ENCODE peak calls at places on chromosomes 16 and 17, in five cellular contexts. V, L, N, U and G are unnamed samples. For H3K27me3 and H3K36me3, the result is how much of the 10 kb centered on the place peaks cover.

GRCh38 chr16:22734313-22734869 is 79.6 kb upstream of the HS3ST2 start:
- DNase-seq in V (no peak), L (no peak), N (no peak), U (no peak), G (no peak)

GRCh38 chr17:1755252-1755992 is 6.4 kb upstream of the SERPINF1 start:
- DNase-seq in V (no peak), L (no peak), N (no peak), U (no peak), G (peak)

GRCh38 chr17:72884066-72884465 is 208.4 kb downstream of the SLC39A11 start:
- DNase-seq in V (no peak), L (no peak), N (no peak), U (no peak), G (no peak)

GRCh38 chr17:43531955-43532354 is 14.2 kb downstream of the ETV4 start:
- DNase-seq in V (no peak), L (no peak), N (no peak), U (no peak), G (no peak)

GRCh38 chr17:82752371-82753200 is 721 bp downstream of the TBCD start:
- DNase-seq in V (no peak), L (peak), N (no peak), U (peak), G (peak)

GRCh38 chr17:17019430-17019762 is 22.9 kb upstream of the MPRIP start:
- DNase-seq in V (no peak), L (no peak), N (no peak), U (no peak), G (no peak)

GRCh38 chr17:9298776-9299295 is 276.8 kb downstream of the STX8 start:
- DNase-seq in V (no peak), L (no peak), N (no peak), U (no peak), G (no peak)

GRCh38 chr17:39963826-39964225 is 1.0 kb downstream of the GSDMA start:
- DNase-seq in V (no peak), L (no peak), N (peak), U (no peak), G (no peak)

GRCh38 chr17:253091-253846 is 71.8 kb upstream of the DOC2B start:
- DNase-seq in V (no peak), L (no peak), N (no peak), U (no peak), G (no peak)

GRCh38 chr16:67017451-67017750 is 11.5 kb upstream of the CBFB start:
- DNase-seq in V (no peak), L (no peak), N (no peak), U (no peak), G (peak)

GRCh38 chr16:53495325-53495724 is 7.7 kb downstream of the AKTIP start:
- DNase-seq in V (no peak), L (no peak), N (no peak), U (no peak), G (peak)

GRCh38 chr17:73340093-73340596 is 28.3 kb upstream of the CDC42EP4 start:
- DNase-seq in V (no peak), L (peak), N (no peak), U (no peak), G (no peak)

GRCh38 chr16:75476817-75477216 is 12.3 kb upstream of the TMEM170A start:
- DNase-seq in V (no peak), L (no peak), N (no peak), U (no peak), G (no peak)

GRCh38 chr17:40479754-40480480 is 21.5 kb downstream of the TNS4 start:
- DNase-seq in V (no peak), L (no peak), N (no peak), U (no peak), G (no peak)

GRCh38 chr16:3086596-3087242 is 12.4 kb downstream of the ZSCAN10 start:
- DNase-seq in V (no peak), L (peak), N (no peak), U (no peak), G (peak)

GRCh38 chr17:9115446-9116265 is 94.3 kb downstream of the NTN1 start:
- DNase-seq in V (no peak), L (peak), N (peak), U (peak), G (peak)

GRCh38 chr17:3447625-3448024 is 14.0 kb upstream of the OR1E2 start:
- DNase-seq in V (no peak), L (peak), N (no peak), U (no peak), G (peak)

GRCh38 chr17:50056217-50056960 is 479 bp downstream of the ITGA3 start:
- DNase-seq in V (peak), L (peak), N (peak), U (peak), G (peak)

GRCh38 chr16:83458612-83459011 is 349.2 kb upstream of the HSBP1 start:
- DNase-seq in V (no peak), L (peak), N (no peak), U (no peak), G (no peak)

GRCh38 chr16:37511-37910 is 15.9 kb downstream of the POLR3K start:
- DNase-seq in V (no peak), L (peak), N (no peak), U (no peak), G (no peak)

GRCh38 chr17:45223541-45224528 is 2.1 kb downstream of the FMNL1 start:
- DNase-seq in V (peak), L (no peak), N (no peak), U (no peak), G (peak)

GRCh38 chr16:64997121-64997520 is 124.7 kb downstream of the CDH11 start:
- DNase-seq in V (no peak), L (no peak), N (no peak), U (no peak), G (no peak)

GRCh38 chr17:2266045-2266864 is 37.3 kb downstream of the SMG6 start:
- DNase-seq in V (peak), L (no peak), N (peak), U (no peak), G (no peak)

GRCh38 chr17:50071692-50072091 is 15.8 kb downstream of the ITGA3 start:
- DNase-seq in V (no peak), L (no peak), N (no peak), U (no peak), G (no peak)

GRCh38 chr16:56364865-56365264 is 60.5 kb downstream of the AMFR start:
- DNase-seq in V (no peak), L (no peak), N (no peak), U (no peak), G (no peak)

GRCh38 chr16:73066927-73067670 is 19.2 kb upstream of the ZFHX3 start:
- DNase-seq in V (no peak), L (peak), N (no peak), U (no peak), G (peak)
- H3K4me3 ChIP-seq in V (no peak), L (no peak), N (no peak), U (no peak), G (peak)

GRCh38 chr17:8069587-8069860 is 18.0 kb downstream of the ALOX12B start:
- DNase-seq in V (no peak), L (no peak), N (no peak), U (no peak), G (no peak)
- H3K27me3 ChIP-seq in V (under half), L (half or more), N (under half), U (under half), G (half or more)

GRCh38 chr17:41688641-41689496 is at the start of gene EIF1:
- DNase-seq in V (peak), L (peak), N (peak), U (peak), G (peak)

GRCh38 chr17:41690497-41690896 is 1.8 kb downstream of the EIF1 start:
- DNase-seq in V (no peak), L (no peak), N (no peak), U (no peak), G (no peak)

GRCh38 chr17:41692722-41693521 is 4.2 kb downstream of the EIF1 start:
- DNase-seq in V (no peak), L (no peak), N (no peak), U (no peak), G (no peak)

GRCh38 chr17:41689497-41690299 is 1.0 kb downstream of the EIF1 start:
- DNase-seq in V (peak), L (peak), N (peak), U (no peak), G (no peak)

DNA sequence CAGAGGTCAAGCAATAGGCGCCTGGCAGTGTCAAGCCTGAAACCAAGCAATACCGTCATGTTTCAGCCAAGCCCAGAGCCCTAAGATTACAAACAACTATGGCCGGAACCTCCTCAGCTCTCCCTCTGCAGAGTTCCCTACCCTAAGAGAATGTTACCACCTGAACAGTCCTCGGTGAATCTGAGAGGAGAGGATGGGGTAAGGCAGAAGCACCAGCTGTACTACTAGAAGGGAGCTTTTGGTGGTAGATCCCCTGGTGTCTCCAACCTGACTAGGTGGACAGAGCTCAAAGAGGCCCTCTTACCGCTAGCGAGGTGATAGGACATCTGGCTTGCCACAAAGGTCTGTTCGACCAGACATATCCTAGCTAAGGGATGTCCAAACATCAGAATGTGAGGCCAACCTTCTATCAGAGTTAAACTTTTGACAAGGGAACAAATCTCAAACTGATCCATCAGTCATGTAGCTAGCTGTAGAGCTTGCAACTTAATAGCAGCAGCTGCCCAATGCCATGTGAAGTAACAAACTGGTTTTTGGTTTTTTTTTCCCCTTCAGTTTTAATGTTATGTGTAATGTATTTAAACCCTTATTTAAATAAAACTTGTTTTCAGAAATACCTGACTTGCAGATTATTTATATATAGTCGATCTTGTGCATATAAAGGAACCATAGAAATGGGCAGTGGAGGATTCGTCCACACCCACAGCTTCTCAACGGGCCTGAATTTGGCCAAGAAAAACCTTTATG is 2.5 kb downstream of the EIF1 start:
- DNase-seq in V (peak), L (no peak), N (no peak), U (no peak), G (no peak)
- H3K36me3 ChIP-seq in V (half or more), L (under half), N (half or more), U (half or more), G (under half)

GRCh38 chr16:30088237-30088831 is 3.4 kb downstream of the TBX6 start:
- DNase-seq in V (no peak), L (no peak), N (no peak), U (no peak), G (no peak)

GRCh38 chr16:30091474-30092372 is at the start of gene TBX6:
- DNase-seq in V (peak), L (peak), N (peak), U (peak), G (peak)

GRCh38 chr16:30088832-30089624 is 2.7 kb downstream of the TBX6 start:
- DNase-seq in V (no peak), L (no peak), N (no peak), U (no peak), G (no peak)

GRCh38 chr16:30092373-30093010 is 768 bp upstream of the TBX6 start:
- DNase-seq in V (peak), L (peak), N (peak), U (peak), G (peak)

DNA sequence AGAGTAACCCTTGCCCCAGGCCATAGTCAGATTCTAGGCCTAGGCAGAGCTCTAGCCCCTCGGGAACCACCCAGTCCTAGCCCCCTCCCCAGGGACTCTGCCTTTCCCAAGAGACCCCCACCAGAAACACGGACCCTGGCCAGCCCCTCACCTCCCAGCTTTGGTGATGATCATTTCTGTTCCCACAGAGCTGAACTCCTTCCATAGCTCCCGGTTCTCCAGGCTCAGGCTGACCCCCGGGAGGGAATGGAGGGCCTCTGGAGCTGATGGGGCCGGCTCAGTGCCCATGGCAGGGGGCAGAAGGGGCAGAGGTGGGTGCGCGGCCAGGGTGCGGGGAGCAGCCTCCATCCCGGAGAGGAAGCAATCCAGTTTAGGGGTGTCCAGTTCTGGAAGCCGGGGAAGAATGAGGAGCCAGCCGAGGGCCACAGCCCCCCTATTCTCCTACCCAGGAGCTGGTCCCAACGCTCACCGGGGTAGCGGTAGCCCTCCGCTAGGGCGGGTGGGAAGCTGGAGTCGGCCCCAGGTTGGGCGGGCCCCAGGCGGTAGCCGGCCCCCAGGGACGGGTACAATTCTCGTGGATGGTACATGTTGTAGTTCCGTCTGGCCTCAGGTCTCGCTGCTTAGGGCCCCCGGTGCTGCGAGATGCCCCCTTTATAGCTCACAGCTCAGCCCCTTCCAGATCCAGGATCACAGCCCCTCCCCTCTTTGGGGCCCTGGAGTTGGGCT is 954 bp downstream of the TBX6 start:
- DNase-seq in V (no peak), L (no peak), N (no peak), U (no peak), G (no peak)
- H3K4me3 ChIP-seq in V (no peak), L (no peak), N (no peak), U (no peak), G (peak)